ENCODE peak calls at places on chromosome 22, in nine cellular contexts. D is suprapubic skin, R is HepG2, H is breast epithelium, C is stomach, K is H1, P is HCT116, B is SK-N-SH, S is prostate gland. V is an unnamed sample.

GRCh38 chr22:50031189-50032091 is 18.9 kb upstream of the IL17REL start:
- DNase-seq in D (no peak), R (no peak), H (no peak), C (no peak), K (no peak), P (no peak), B (peak), S (no peak), V (no peak)

GRCh38 chr22:37267128-37267587 is 15.2 kb upstream of the CYTH4 start:
- DNase-seq in D (no peak), R (no peak), H (no peak), C (peak), K (peak), P (no peak), B (peak), S (no peak), V (peak)

GRCh38 chr22:45997077-45997774 is 20.3 kb upstream of the WNT7B start:
- DNase-seq in D (peak), R (no peak), H (peak), C (peak), K (no peak), P (no peak), B (no peak), S (peak), V (peak)

GRCh38 chr22:35904332-35904692 is 124.3 kb downstream of the RBFOX2 start:
- DNase-seq in D (no peak), R (no peak), H (no peak), C (no peak), K (no peak), P (no peak), B (no peak), S (no peak), V (no peak)

GRCh38 chr22:46587492-46588278 is 32.5 kb upstream of the GRAMD4 start:
- DNase-seq in D (no peak), R (no peak), H (no peak), C (no peak), K (no peak), P (no peak), B (peak), S (no peak), V (peak)

GRCh38 chr22:42050641-42051040 is 20.0 kb downstream of the NAGA start:
- DNase-seq in D (no peak), R (no peak), H (no peak), C (no peak), K (no peak), P (no peak), B (no peak), S (no peak), V (no peak)

GRCh38 chr22:49322861-49323622 is 504.6 kb downstream of the BRD1 start:
- DNase-seq in D (no peak), R (no peak), H (peak), C (peak), K (peak), P (no peak), B (peak), S (no peak), V (no peak)

GRCh38 chr22:17878186-17878694 is 104.0 kb upstream of the BID start:
- DNase-seq in D (no peak), R (no peak), H (no peak), C (no peak), K (no peak), P (no peak), B (peak), S (no peak), V (no peak)

GRCh38 chr22:46309526-46310085 is 12.9 kb downstream of the GTSE1 start:
- DNase-seq in D (no peak), R (no peak), H (no peak), C (no peak), K (no peak), P (no peak), B (no peak), S (no peak), V (no peak)

GRCh38 chr22:18068381-18068988 is 9.3 kb upstream of the PEX26 start:
- DNase-seq in D (no peak), R (peak), H (no peak), C (no peak), K (no peak), P (no peak), B (no peak), S (no peak), V (no peak)

GRCh38 chr22:45969414-45969799 is 7.6 kb downstream of the WNT7B start:
- DNase-seq in D (no peak), R (no peak), H (no peak), C (no peak), K (peak), P (no peak), B (peak), S (no peak), V (no peak)

GRCh38 chr22:35910013-35910860 is 118.4 kb downstream of the RBFOX2 start:
- DNase-seq in D (no peak), R (no peak), H (no peak), C (no peak), K (no peak), P (no peak), B (no peak), S (no peak), V (no peak)

GRCh38 chr22:37636186-37636948 is 3.1 kb upstream of the SH3BP1 start:
- DNase-seq in D (no peak), R (no peak), H (no peak), C (peak), K (no peak), P (no peak), B (no peak), S (no peak), V (no peak)

GRCh38 chr22:23369054-23369685 is 188.9 kb downstream of the BCR start:
- DNase-seq in D (no peak), R (no peak), H (no peak), C (no peak), K (peak), P (no peak), B (no peak), S (no peak), V (no peak)

GRCh38 chr22:50244420-50245213 is at the start of gene TUBGCP6:
- DNase-seq in D (peak), R (peak), H (peak), C (peak), K (peak), P (peak), B (peak), S (peak), V (peak)

GRCh38 chr22:33811686-33812085 is 108.6 kb downstream of the LARGE1 start:
- DNase-seq in D (peak), R (no peak), H (no peak), C (no peak), K (no peak), P (no peak), B (no peak), S (no peak), V (no peak)

GRCh38 chr22:34902335-34902734 is 163.6 kb upstream of the ISX start:
- DNase-seq in D (no peak), R (no peak), H (no peak), C (no peak), K (no peak), P (no peak), B (no peak), S (no peak), V (no peak)

GRCh38 chr22:27113211-27114030 is 456.0 kb downstream of the MIAT start:
- DNase-seq in D (peak), R (peak), H (no peak), C (peak), K (no peak), P (peak), B (no peak), S (peak), V (no peak)

GRCh38 chr22:49992921-49993648 is 19.5 kb downstream of the IL17REL start:
- DNase-seq in D (peak), R (peak), H (peak), C (peak), K (peak), P (no peak), B (peak), S (peak), V (peak)

DNA sequence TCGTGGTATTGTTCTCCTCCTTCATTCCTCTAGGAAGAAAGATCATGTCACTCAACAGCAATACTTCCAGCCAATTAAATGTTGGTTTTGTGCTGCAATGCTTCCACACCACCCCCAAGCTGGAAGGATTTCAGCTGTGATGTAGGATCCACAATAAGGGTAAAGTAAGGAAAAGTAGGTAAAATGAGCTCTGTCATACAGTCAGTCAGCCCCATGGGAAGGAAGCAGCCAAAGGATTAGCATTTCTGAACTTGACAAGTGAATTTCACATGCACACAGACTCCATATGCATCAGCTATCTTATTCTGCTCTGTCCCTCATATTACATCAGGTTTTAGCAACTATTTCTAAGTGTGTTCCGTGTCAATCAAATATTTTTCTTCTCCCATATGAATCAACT is 197.9 kb downstream of the TTC28 start:
- DNase-seq in D (no peak), R (no peak), H (no peak), C (no peak), K (no peak), P (no peak), B (no peak), S (no peak), V (no peak)
- TF ChIP-seq POLR2AphosphoS5 in D (no peak), R (no peak), H (no peak), C (no peak), K (no peak), P (no peak), B (no peak), S (no peak), V (no peak)

GRCh38 chr22:44491666-44492405 is 6.2 kb downstream of the RTL6 start:
- DNase-seq in D (no peak), R (no peak), H (no peak), C (no peak), K (peak), P (no peak), B (no peak), S (no peak), V (no peak)
- H3K27ac ChIP-seq in D (no peak), R (no peak), H (no peak), C (no peak), K (no peak), P (no peak), B (no peak), S (no peak), V (no peak)

GRCh38 chr22:19975707-19976035 is 34.1 kb upstream of the TXNRD2 start:
- DNase-seq in D (no peak), R (no peak), H (no peak), C (no peak), K (no peak), P (no peak), B (no peak), S (no peak), V (peak)

GRCh38 chr22:19972652-19973550 is 31.3 kb upstream of the TXNRD2 start:
- DNase-seq in D (no peak), R (no peak), H (no peak), C (no peak), K (no peak), P (no peak), B (no peak), S (no peak), V (no peak)

GRCh38 chr22:19974935-19975706 is 33.5 kb upstream of the TXNRD2 start:
- DNase-seq in D (no peak), R (no peak), H (no peak), C (no peak), K (no peak), P (no peak), B (no peak), S (no peak), V (peak)

GRCh38 chr22:19973551-19974183 is 32.0 kb upstream of the TXNRD2 start:
- DNase-seq in D (no peak), R (no peak), H (no peak), C (no peak), K (no peak), P (no peak), B (no peak), S (no peak), V (no peak)

GRCh38 chr22:19974233-19974861 is 32.7 kb upstream of the TXNRD2 start:
- DNase-seq in D (no peak), R (peak), H (no peak), C (peak), K (peak), P (peak), B (peak), S (no peak), V (peak)
- H3K4me3 ChIP-seq in D (no peak), R (no peak), H (no peak), C (no peak), K (no peak), P (no peak), B (no peak), S (no peak), V (no peak)

GRCh38 chr22:38745676-38746460 is 9.9 kb downstream of the SUN2 start:
- DNase-seq in D (no peak), R (no peak), H (no peak), C (no peak), K (no peak), P (no peak), B (no peak), S (no peak), V (no peak)
- TF ChIP-seq POLR2AphosphoS5 in D (no peak), R (no peak), H (no peak), C (no peak), K (no peak), P (no peak), B (no peak), S (no peak), V (no peak)

GRCh38 chr22:24523873-24524272 is 28.7 kb downstream of the UPB1 start:
- DNase-seq in D (no peak), R (no peak), H (no peak), C (peak), K (no peak), P (no peak), B (peak), S (no peak), V (no peak)
- H3K27ac ChIP-seq in D (no peak), R (no peak), H (no peak), C (peak), K (no peak), P (no peak), B (peak), S (no peak), V (no peak)

DNA sequence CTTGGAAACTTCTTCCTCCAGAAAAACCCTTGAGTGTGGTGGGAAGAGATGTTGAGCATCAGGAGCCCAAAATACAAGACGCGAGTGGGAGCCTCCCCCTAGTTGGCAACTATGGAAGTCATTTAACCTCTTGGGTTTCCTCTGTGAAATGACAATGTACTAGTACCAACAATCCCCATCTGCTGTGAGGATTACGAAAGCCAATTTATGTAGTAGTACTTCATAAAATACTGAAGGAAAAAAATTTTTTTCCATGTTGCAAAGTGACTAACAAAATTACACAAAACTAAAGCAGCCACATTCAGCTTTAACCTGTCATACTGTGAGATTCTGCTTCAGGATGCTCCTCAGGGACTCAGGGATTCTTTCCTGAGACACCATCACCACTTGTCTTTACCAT is 595 bp upstream of the SLC25A17 start:
- DNase-seq in D (no peak), R (no peak), H (no peak), C (no peak), K (no peak), P (no peak), B (peak), S (no peak), V (no peak)
- H3K4me3 ChIP-seq in D (peak), R (peak), H (peak), C (peak), K (peak), P (peak), B (peak), S (peak), V (peak)

GRCh38 chr22:25404923-25405853 is 159.3 kb upstream of the GRK3 start:
- DNase-seq in D (peak), R (peak), H (peak), C (peak), K (no peak), P (no peak), B (peak), S (peak), V (peak)
- TF ChIP-seq POLR2AphosphoS5 in D (no peak), R (peak), H (peak), C (peak), K (no peak), P (peak), B (no peak), S (peak), V (peak)

GRCh38 chr22:20857247-20857643 is 1.4 kb downstream of the PI4KA start:
- DNase-seq in D (no peak), R (no peak), H (no peak), C (no peak), K (no peak), P (no peak), B (no peak), S (no peak), V (no peak)
- H3K27ac ChIP-seq in D (peak), R (peak), H (peak), C (peak), K (no peak), P (no peak), B (peak), S (peak), V (peak)